ENCODE peak calls at places on chromosomes 1 and 21, in ten cellular contexts. A is PC-3, Q is upper lobe of right lung, T is endodermal cell, N is thoracic aorta, M is spleen, J is epithelial cell of prostate, X is A549, H is neural progenitor cell, B is iPS DF 6.9. R is an unnamed sample.

GRCh38 chr1:198079432-198079951 is 77.3 kb upstream of the NEK7 start:
- DNase-seq in N (no peak), T (no peak), Q (no peak), H (no peak), M (no peak), X (no peak), B (no peak), J (no peak), A (no peak), R (no peak)

GRCh38 chr1:27357281-27358037 is 9.3 kb downstream of the MAP3K6 start:
- DNase-seq in M (peak), A (peak), N (no peak), X (peak), T (peak), H (peak), B (no peak), Q (peak), J (no peak), R (no peak)

GRCh38 chr1:9150582-9151290 is 21.8 kb upstream of the GPR157 start:
- DNase-seq in T (no peak), A (no peak), N (no peak), X (no peak), H (no peak), J (no peak), Q (no peak), B (no peak), M (no peak), R (no peak)

GRCh38 chr1:109902204-109902985 is 8.3 kb upstream of the CSF1 start:
- DNase-seq in B (no peak), N (no peak), Q (no peak), T (no peak), J (no peak), A (no peak), H (no peak), X (no peak), M (no peak), R (no peak)

GRCh38 chr21:36709030-36709867 is 10.3 kb downstream of the SIM2 start:
- DNase-seq in Q (peak), X (no peak), B (no peak), J (no peak), T (peak), M (peak), N (no peak), A (no peak), H (peak), R (no peak)

GRCh38 chr1:213666113-213666512 is 321.7 kb upstream of the PROX1 start:
- DNase-seq in A (no peak), M (no peak), Q (no peak), X (no peak), N (no peak), J (no peak), T (no peak), B (no peak), H (no peak), R (no peak)

GRCh38 chr1:76040327-76040868 is 34.1 kb upstream of the ST6GALNAC3 start:
- DNase-seq in Q (no peak), J (no peak), M (no peak), B (no peak), A (no peak), X (no peak), N (no peak), H (peak), T (peak), R (no peak)

GRCh38 chr1:240424740-240425464 is 187.1 kb downstream of the GREM2 start:
- DNase-seq in T (no peak), J (no peak), B (no peak), Q (no peak), H (no peak), A (peak), M (no peak), N (no peak), X (no peak), R (no peak)

GRCh38 chr1:155085504-155086181 is 7.0 kb downstream of the EFNA3 start:
- DNase-seq in A (peak), J (no peak), Q (peak), N (no peak), H (peak), B (no peak), M (peak), X (peak), T (peak), R (no peak)

GRCh38 chr1:171438441-171438840 is 46.9 kb upstream of the PRRC2C start:
- DNase-seq in H (no peak), A (peak), Q (no peak), N (peak), J (peak), M (no peak), B (no peak), X (peak), T (no peak), R (peak)

GRCh38 chr21:30209571-30209970 is 6.3 kb downstream of the CLDN8 start:
- DNase-seq in B (no peak), J (no peak), A (peak), T (peak), Q (no peak), X (no peak), M (no peak), N (no peak), H (peak), R (no peak)

GRCh38 chr1:232682248-232682647 is 52.3 kb upstream of the SIPA1L2 start:
- DNase-seq in B (no peak), T (no peak), M (no peak), A (no peak), Q (no peak), X (no peak), J (no peak), N (no peak), H (no peak), R (no peak)

GRCh38 chr1:61469365-61469764 is 255.6 kb downstream of the TM2D1 start:
- DNase-seq in X (no peak), A (no peak), Q (no peak), J (no peak), T (no peak), B (no peak), M (no peak), N (no peak), H (no peak), R (no peak)
- H3K27ac ChIP-seq in X (no peak), A (no peak), Q (no peak), J (no peak), T (no peak), B (no peak), M (no peak), N (no peak), H (no peak), R (no peak)

GRCh38 chr1:119249283-119249682 is 108.8 kb upstream of the WARS2 start:
- DNase-seq in T (no peak), N (no peak), B (no peak), H (no peak), Q (no peak), X (no peak), M (no peak), J (no peak), A (no peak), R (no peak)

GRCh38 chr1:119250299-119250698 is 109.8 kb upstream of the WARS2 start:
- DNase-seq in T (no peak), X (no peak), J (no peak), B (no peak), M (no peak), N (no peak), A (peak), Q (no peak), H (no peak), R (no peak)

GRCh38 chr1:119251751-119252150 is 111.3 kb upstream of the WARS2 start:
- DNase-seq in T (no peak), J (no peak), X (no peak), B (no peak), H (no peak), Q (no peak), N (no peak), A (no peak), M (no peak), R (no peak)

GRCh38 chr1:119253366-119253765 is 112.9 kb upstream of the WARS2 start:
- DNase-seq in N (no peak), B (no peak), X (no peak), H (no peak), M (no peak), Q (no peak), T (no peak), A (peak), J (peak), R (peak)

GRCh38 chr1:119254067-119254720 is 113.7 kb upstream of the WARS2 start:
- DNase-seq in B (no peak), A (peak), H (no peak), X (no peak), T (no peak), Q (no peak), M (no peak), J (peak), N (no peak), R (peak)
- H3K27ac ChIP-seq in B (no peak), A (peak), H (no peak), X (no peak), T (no peak), Q (no peak), M (no peak), J (peak), N (no peak), R (peak)

DNA sequence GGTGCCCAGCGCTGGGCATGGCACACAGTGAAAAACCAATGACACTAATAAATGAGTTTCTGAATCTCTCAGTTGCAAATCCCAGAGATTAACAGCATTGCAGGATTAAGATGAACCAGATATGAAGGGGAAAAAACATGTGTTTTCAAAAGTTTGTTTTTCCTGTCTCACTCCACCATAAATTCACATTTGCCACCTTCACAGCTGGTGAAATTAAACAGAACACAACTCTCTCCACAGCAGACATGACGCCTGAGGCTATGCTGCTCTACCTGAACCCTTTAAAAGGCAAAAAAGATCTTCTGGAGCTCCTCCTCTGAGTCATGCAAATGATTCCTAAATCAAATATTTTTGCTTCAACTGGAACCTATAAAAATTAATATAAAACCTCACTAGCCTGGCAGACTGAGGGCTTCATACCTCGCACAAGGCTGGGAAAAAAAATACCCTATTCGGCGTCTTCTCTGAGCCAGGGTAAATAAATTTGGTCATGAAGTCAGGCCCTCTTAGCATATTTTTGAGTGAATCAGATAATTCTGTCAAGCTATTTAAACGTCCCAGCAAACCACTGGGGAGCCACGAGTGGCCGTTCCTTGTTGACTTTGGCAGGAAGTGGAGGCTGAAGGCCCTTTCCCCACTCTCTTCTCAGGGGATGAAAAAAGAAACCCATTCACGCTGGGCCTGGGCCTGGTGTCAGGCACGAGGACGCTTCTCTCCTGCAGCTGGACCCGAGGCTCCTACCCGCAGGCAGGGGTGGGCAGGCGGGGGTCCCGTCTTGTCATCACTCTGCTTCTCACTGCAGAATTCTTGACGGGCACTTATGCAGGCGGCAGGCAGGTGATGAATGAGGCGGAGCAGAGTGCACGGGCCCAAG is 53.0 kb downstream of the DMRTB1 start:
- DNase-seq in H (no peak), M (no peak), Q (no peak), J (no peak), T (no peak), A (peak), B (no peak), X (no peak), N (no peak), R (no peak)
- H3K27ac ChIP-seq in H (no peak), M (no peak), Q (no peak), J (no peak), T (no peak), A (peak), B (no peak), X (no peak), N (peak), R (no peak)

GRCh38 chr1:220123889-220124288 is 30.0 kb downstream of the IARS2 start:
- DNase-seq in M (no peak), J (no peak), T (peak), N (no peak), A (peak), Q (no peak), B (peak), X (peak), H (peak), R (no peak)

GRCh38 chr1:220127076-220127475 is 33.1 kb downstream of the IARS2 start:
- DNase-seq in B (no peak), X (no peak), M (no peak), A (no peak), Q (no peak), J (no peak), H (no peak), N (no peak), T (no peak), R (no peak)

GRCh38 chr1:220119043-220119512 is 25.1 kb downstream of the IARS2 start:
- DNase-seq in A (no peak), J (no peak), T (no peak), Q (no peak), H (no peak), M (no peak), N (no peak), X (no peak), B (no peak), R (no peak)

GRCh38 chr1:220124542-220124941 is 30.6 kb downstream of the IARS2 start:
- DNase-seq in Q (no peak), J (no peak), H (no peak), T (no peak), A (no peak), X (no peak), N (no peak), M (no peak), B (no peak), R (no peak)

DNA sequence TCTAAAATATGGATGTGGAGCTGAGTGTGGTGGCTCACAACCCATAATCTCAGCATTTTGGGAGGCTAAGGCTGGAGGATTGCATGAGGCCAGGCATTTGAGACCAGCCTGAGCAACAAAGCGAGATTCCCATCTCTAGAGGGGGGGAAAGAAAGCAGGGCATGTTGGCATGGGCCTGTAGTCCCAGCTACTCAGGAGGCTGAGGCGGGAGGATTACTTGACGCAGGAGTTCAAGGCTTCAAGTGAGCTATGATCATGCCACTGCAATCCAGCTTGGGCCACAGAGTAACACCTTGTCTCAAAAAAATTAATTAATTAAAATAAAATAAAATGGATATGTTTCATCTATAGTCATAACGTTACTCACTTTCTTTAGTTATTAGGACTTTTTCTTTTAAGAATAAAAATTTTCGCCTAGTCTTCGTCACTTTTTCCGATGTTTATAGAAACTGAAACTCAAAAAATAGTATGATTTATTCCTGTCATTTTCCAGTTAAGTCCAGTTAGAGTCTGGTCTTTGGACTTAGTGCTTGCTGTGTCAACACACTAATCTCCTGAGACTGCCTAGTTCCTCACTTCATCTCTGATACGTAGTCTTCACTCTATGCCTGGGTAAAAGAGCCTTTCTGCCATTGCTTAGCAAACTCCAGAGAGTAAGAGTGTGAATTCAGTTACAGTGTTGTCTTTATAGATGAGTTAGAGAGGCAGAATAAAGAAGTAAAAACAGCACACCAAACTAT is 28.0 kb downstream of the IARS2 start:
- DNase-seq in T (no peak), B (no peak), H (no peak), A (no peak), M (no peak), N (no peak), J (no peak), Q (no peak), X (peak), R (no peak)
- H3K27ac ChIP-seq in T (no peak), B (no peak), H (peak), A (no peak), M (no peak), N (peak), J (no peak), Q (no peak), X (no peak), R (no peak)

GRCh38 chr1:8075511-8076051 is 49.5 kb upstream of the ERRFI1 start:
- DNase-seq in X (peak), T (no peak), A (peak), H (no peak), J (no peak), Q (peak), B (no peak), N (no peak), M (no peak), R (no peak)
- H3K27ac ChIP-seq in X (peak), T (no peak), A (peak), H (no peak), J (peak), Q (peak), B (no peak), N (peak), M (no peak), R (peak)

DNA sequence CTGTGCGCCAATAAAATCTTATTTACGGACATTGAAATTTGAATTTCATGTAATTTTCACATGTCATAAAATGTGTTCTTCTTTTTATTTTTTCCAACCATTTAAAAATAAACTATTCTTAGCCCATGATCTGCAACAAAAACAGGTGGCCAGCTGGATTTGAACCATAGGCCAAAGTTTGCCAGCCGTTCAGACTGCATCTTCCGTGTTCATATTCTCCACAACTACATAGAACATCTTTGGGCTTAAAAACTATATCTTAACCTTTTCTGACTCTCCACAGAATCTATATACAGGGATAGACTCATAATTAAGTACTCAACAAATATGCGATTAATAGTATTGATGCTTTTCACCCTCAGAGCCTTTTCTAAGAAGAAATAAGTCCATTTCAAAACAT is 81.2 kb upstream of the RALGPS2 start:
- DNase-seq in J (no peak), N (no peak), H (no peak), Q (no peak), X (no peak), A (no peak), M (no peak), T (no peak), B (no peak), R (no peak)
- H3K27ac ChIP-seq in J (no peak), N (no peak), H (no peak), Q (no peak), X (no peak), A (no peak), M (no peak), T (no peak), B (no peak), R (no peak)

DNA sequence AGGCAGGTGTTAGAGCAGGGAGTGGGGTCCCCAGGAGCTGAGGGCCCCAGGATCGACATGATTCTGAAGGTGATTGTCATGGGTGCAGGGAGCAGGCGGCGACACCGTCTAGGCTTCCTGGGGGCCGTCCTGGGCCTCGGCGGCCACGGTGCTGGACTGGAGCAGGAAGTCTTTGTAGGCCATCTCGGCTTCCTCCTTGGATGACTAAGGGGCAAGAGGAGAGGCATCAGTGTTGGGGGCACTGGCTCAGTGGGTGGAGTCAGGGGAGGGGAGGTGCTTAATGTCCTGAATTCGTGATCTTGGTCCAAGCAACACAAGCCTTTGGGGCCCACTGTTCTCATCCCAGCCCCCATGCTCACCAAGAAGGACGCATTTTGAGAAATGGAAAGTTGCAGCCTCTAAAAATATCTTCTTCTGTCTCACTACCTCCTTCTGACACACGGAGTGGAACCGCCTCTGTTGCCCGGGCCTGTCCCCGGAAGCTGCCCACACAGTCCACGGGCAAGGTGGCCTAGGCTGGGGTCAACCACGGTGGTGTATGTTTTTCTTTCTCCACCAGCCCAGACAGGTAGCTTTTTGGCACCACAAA is 8.6 kb upstream of the FCMR start:
- DNase-seq in T (no peak), J (no peak), Q (no peak), X (no peak), H (no peak), A (no peak), N (no peak), M (peak), B (no peak), R (no peak)
- H3K27ac ChIP-seq in T (no peak), J (no peak), Q (no peak), X (no peak), H (no peak), A (no peak), N (no peak), M (peak), B (no peak), R (no peak)

GRCh38 chr1:10456079-10456478 is 6.2 kb downstream of the CORT start:
- DNase-seq in J (no peak), Q (no peak), X (no peak), A (no peak), M (no peak), H (no peak), N (no peak), T (no peak), B (no peak), R (no peak)

GRCh38 chr1:10456661-10457060 is 6.8 kb downstream of the CORT start:
- DNase-seq in H (no peak), X (no peak), A (no peak), T (no peak), J (no peak), N (no peak), M (no peak), Q (no peak), B (no peak), R (no peak)

GRCh38 chr1:10457910-10458309 is 8.1 kb downstream of the CORT start:
- DNase-seq in N (no peak), T (no peak), A (no peak), B (no peak), X (no peak), J (no peak), Q (no peak), H (no peak), M (no peak), R (no peak)

GRCh38 chr1:10459185-10459584 is 9.4 kb downstream of the CORT start:
- DNase-seq in H (no peak), J (peak), N (no peak), Q (no peak), B (no peak), A (peak), T (no peak), M (no peak), X (peak), R (peak)
- H3K27ac ChIP-seq in H (peak), J (peak), N (no peak), Q (peak), B (no peak), A (peak), T (no peak), M (no peak), X (peak), R (peak)

DNA sequence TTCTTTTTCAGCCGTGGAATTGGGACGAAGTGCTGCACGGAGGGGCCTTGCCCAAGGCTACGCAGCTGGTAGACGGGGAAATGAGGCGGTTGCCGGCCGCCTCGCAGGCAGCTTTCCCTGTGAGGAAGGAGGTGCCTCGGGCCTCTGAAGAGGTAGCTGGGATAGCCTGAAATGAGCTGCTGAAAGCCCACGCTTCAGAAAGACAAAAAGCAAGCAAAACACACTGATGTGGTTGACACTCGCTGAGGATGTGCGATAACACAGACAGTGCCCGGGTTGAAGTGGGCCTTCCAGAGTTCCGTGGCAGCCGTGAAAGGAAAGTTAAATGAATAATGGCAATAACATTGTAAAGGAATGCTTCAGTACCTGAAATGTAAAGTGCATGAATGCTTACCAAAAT is 47.2 kb downstream of the S1PR1 start:
- DNase-seq in J (no peak), N (no peak), Q (no peak), H (peak), M (no peak), T (peak), X (no peak), A (no peak), B (no peak), R (no peak)
- H3K27ac ChIP-seq in J (no peak), N (no peak), Q (no peak), H (peak), M (peak), T (no peak), X (no peak), A (no peak), B (no peak), R (no peak)

GRCh38 chr1:12078575-12078937 is 15.5 kb downstream of the TNFRSF8 start:
- DNase-seq in A (no peak), H (no peak), Q (no peak), J (no peak), B (no peak), N (no peak), T (no peak), X (no peak), M (no peak), R (no peak)
- H3K27ac ChIP-seq in A (no peak), H (no peak), Q (no peak), J (no peak), B (no peak), N (no peak), T (no peak), X (no peak), M (no peak), R (no peak)